ENCODE peak calls at places on chromosome 15, in seven cellular contexts. H, N, F, D, T, O and L are unnamed samples.

GRCh38 chr15:73889725-73890124 is 16.4 kb downstream of the TBC1D21 start:
- DNase-seq in F (no peak), T (no peak), H (no peak), N (no peak), O (no peak), D (no peak), L (no peak)

GRCh38 chr15:48718646-48719045 is 73.1 kb upstream of the FBN1 start:
- DNase-seq in H (peak; percentile 19), F (no peak), O (no peak), T (no peak), D (no peak), N (no peak), L (no peak)

GRCh38 chr15:47711654-47712053 is 5.7 kb upstream of the SEMA6D start:
- DNase-seq in F (peak; percentile 38), O (no peak), N (no peak), T (peak; percentile 1), D (no peak), H (no peak), L (peak; percentile 46)

GRCh38 chr15:24948495-24948894 is 6.3 kb upstream of the SNRPN start:
- DNase-seq in H (no peak), O (no peak), N (no peak), T (no peak), D (no peak), F (no peak), L (no peak)

GRCh38 chr15:38367476-38367875 is 86.5 kb upstream of the FAM98B start:
- DNase-seq in T (no peak), O (no peak), N (no peak), D (no peak), F (no peak), H (no peak), L (no peak)

GRCh38 chr15:78308422-78309021 is 9.1 kb upstream of the SKIC8 start:
- DNase-seq in D (no peak), T (peak; percentile 41), O (peak; percentile 57), N (peak; percentile 54), F (peak; percentile 89), H (peak; percentile 68), L (peak; percentile 74)

GRCh38 chr15:39242345-39242744 is 338.5 kb upstream of the THBS1 start:
- DNase-seq in T (no peak), D (no peak), N (no peak), O (no peak), H (no peak), F (no peak), L (no peak)

GRCh38 chr15:88603885-88604284 is 17.3 kb upstream of the AEN start:
- DNase-seq in H (no peak), N (no peak), D (no peak), T (no peak), O (no peak), F (no peak), L (no peak)

GRCh38 chr15:94314639-94315038 is 83.3 kb downstream of the MCTP2 start:
- DNase-seq in H (no peak), D (no peak), N (no peak), F (no peak), T (no peak), O (no peak), L (no peak)

GRCh38 chr15:85639752-85640381 is 154.9 kb downstream of the KLHL25 start:
- DNase-seq in O (no peak), F (no peak), T (no peak), N (no peak), D (no peak), H (no peak), L (no peak)

GRCh38 chr15:40240619-40241304 is 1.9 kb downstream of the PAK6 start:
- DNase-seq in T (no peak), D (no peak), O (no peak), H (no peak), F (no peak), N (no peak), L (no peak)

GRCh38 chr15:48614051-48614450 is 31.5 kb downstream of the FBN1 start:
- DNase-seq in O (no peak), F (no peak), D (no peak), T (no peak), N (no peak), H (no peak), L (no peak)

GRCh38 chr15:35657679-35658201 is 111.8 kb upstream of the DPH6 start:
- DNase-seq in H (no peak), O (no peak), T (no peak), F (no peak), N (no peak), D (no peak), L (no peak)

GRCh38 chr15:89822951-89823701 is 8.5 kb upstream of the ANPEP start:
- DNase-seq in H (no peak), D (no peak), F (peak; percentile 74), T (no peak), N (no peak), O (no peak), L (no peak)

GRCh38 chr15:92889390-92890113 is 10.6 kb upstream of the CHD2 start:
- DNase-seq in T (no peak), D (no peak), O (no peak), N (no peak), H (no peak), F (no peak), L (no peak)

GRCh38 chr15:39657714-39658113 is 76.8 kb downstream of the THBS1 start:
- DNase-seq in F (no peak), T (no peak), H (no peak), O (no peak), N (no peak), D (no peak), L (no peak)

GRCh38 chr15:75650908-75651809 is 3.4 kb downstream of the SNX33 start:
- DNase-seq in H (peak; percentile 79), N (no peak), T (peak; percentile 76), O (no peak), F (no peak), D (no peak), L (no peak)

GRCh38 chr15:80202016-80202315 is 49.2 kb downstream of the FAH start:
- DNase-seq in T (no peak), H (no peak), F (no peak), O (no peak), D (no peak), N (no peak), L (no peak)

GRCh38 chr15:32677238-32677750 is 35.8 kb downstream of the SCG5 start:
- DNase-seq in F (no peak), H (no peak), N (no peak), T (peak; percentile 96), O (no peak), D (no peak), L (no peak)

DNA sequence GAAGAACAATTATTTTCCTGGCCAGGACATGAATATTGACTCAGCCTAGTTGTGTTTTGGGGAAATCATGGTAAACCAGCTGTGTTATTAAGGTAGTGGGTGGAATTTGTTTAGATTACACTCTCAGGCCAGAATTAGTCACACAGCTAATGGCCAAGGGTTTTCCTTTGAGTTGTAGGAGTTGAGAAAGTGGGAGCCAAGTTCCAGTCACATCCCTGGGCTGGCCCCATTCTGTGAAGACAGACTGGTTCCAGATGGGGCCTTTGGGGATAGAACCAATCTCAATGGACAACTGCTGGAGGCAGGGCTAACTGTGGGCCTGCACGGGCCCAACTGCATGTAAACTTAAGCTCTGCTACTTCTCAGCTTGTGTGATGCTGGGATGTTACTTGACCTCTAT is 1.4 kb upstream of the RASL12 start:
- DNase-seq in D (no peak), F (no peak), N (no peak), O (no peak), T (no peak), H (no peak), L (no peak)
- TF ChIP-seq JUND in D (no peak), F (no peak), N (no peak), O (no peak), T (no peak), H (no peak), L (no peak)

DNA sequence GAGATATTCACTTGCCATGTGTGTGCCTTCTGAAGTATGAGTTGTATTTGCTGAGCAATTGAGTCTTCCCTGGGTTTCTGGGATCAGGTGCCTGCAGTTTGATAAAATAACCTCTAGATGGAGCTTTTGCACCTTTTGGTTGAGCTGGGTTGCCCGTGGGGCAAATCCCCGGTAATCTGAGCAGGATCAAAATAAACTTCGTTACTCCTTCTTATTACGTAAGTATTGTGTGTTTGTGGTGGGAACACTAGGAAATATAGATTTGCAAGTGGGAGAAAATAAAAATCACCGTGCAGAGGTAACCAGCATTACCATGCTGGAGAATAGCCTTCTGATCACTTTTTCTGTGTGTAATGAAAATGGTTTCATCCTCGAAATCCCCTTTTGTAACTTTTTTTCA is 277.4 kb upstream of the NR2E3 start:
- DNase-seq in O (peak; percentile 27), D (no peak), F (peak; percentile 31), N (peak; percentile 10), T (peak; percentile 5), H (peak; percentile 63), L (peak; percentile 37)
- TF ChIP-seq JUND in O (no peak), D (no peak), F (no peak), N (no peak), T (no peak), H (no peak), L (no peak)

GRCh38 chr15:100726426-100727190 is 124.2 kb downstream of the ASB7 start:
- DNase-seq in D (no peak), N (no peak), H (no peak), O (no peak), F (peak; percentile 1), T (no peak), L (no peak)

GRCh38 chr15:100725121-100726069 is 123.0 kb downstream of the ASB7 start:
- DNase-seq in H (no peak), T (no peak), F (peak; percentile 8), D (no peak), N (no peak), O (no peak), L (no peak)

GRCh38 chr15:100727291-100727851 is 125.0 kb downstream of the ASB7 start:
- DNase-seq in D (no peak), N (no peak), O (no peak), H (no peak), F (peak; percentile 3), T (no peak), L (no peak)

GRCh38 chr15:100728371-100729201 is 126.2 kb downstream of the ASB7 start:
- DNase-seq in T (no peak), F (peak; percentile 16), N (no peak), D (no peak), O (no peak), H (no peak), L (no peak)

GRCh38 chr15:100726070-100726420 is 123.7 kb downstream of the ASB7 start:
- DNase-seq in D (no peak), N (no peak), O (no peak), T (no peak), H (no peak), F (peak; percentile 9), L (no peak)
- TF ChIP-seq JUND in D (no peak), N (no peak), O (no peak), T (no peak), H (no peak), F (no peak), L (no peak)

DNA sequence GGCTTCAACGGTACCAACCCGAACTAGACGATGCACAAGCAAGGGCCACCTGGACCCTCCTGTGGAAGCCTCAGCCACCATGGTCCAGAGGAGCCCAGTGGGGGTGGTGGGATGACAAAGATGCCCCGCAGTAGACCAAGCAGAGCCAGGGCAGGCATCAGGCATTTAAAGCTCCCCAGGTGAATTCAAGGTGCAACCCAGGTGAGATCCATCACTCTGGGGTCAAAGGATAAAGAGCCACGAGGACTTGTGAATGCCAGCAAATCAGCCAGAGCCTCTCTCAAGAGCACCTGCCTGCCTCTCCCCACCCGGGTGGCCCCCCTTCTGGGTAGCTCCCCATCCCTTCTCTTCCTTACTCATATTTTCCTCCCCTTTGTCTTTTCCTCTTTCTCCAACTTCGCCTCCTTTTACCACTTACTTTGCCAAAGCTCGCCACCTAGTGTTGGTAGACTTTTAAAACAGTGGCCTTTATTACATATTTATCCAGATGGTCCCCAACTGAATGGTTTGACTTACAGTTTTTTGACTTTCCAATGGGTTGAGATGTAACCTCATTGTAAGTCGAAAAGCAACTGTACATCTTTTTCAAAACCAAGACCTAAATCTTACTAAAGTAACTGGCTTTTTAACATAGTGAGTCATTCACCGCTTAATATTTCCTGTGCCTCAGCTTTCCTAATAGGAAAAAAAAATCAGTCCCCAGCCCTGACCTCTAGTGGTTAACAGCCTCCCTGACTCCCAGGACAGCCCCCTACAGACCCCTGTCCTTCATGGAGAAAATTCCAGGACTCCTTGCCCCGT is 18.8 kb downstream of the PLA2G4F start:
- DNase-seq in F (peak; percentile 64), N (peak; percentile 57), D (no peak), H (no peak), T (peak; percentile 48), O (no peak), L (peak; percentile 46)
- TF ChIP-seq JUND in F (no peak), N (no peak), D (no peak), H (no peak), T (no peak), O (peak; percentile 65), L (no peak)